ENCODE peak calls at places on chromosomes 6 and 20, in five cellular contexts. K, J, C, E and I are unnamed samples.

GRCh38 chr20:34971038-34971872 is 15.6 kb downstream of the MYH7B start:
- DNase-seq in K (no peak), J (no peak), C (no peak), E (no peak), I (no peak)

GRCh38 chr20:16397053-16397452 is 176.2 kb downstream of the KIF16B start:
- DNase-seq in K (no peak), J (no peak), C (peak), E (no peak), I (no peak)

GRCh38 chr6:126307859-126308258 is 32.1 kb upstream of the CENPW start:
- DNase-seq in K (peak), J (no peak), C (peak), E (no peak), I (no peak)

GRCh38 chr20:2624190-2624589 is 28.2 kb upstream of the NOP56 start:
- DNase-seq in K (no peak), J (no peak), C (no peak), E (no peak), I (no peak)

GRCh38 chr6:37988696-37989095 is 169.2 kb downstream of the ZFAND3 start:
- DNase-seq in K (no peak), J (no peak), C (peak), E (no peak), I (no peak)

GRCh38 chr6:4180653-4181255 is 45.4 kb upstream of the ECI2 start:
- DNase-seq in K (peak), J (peak), C (peak), E (no peak), I (peak)

GRCh38 chr6:8392569-8392968 is 42.8 kb downstream of the SLC35B3 start:
- DNase-seq in K (no peak), J (no peak), C (no peak), E (no peak), I (no peak)

GRCh38 chr20:63433351-63433750 is 39.1 kb downstream of the KCNQ2 start:
- DNase-seq in K (no peak), J (no peak), C (no peak), E (no peak), I (no peak)

GRCh38 chr20:62361799-62362589 is 5.1 kb downstream of the LAMA5 start:
- DNase-seq in K (no peak), J (peak), C (no peak), E (no peak), I (peak)

GRCh38 chr6:22631101-22631500 is 61.7 kb downstream of the HDGFL1 start:
- DNase-seq in K (no peak), J (no peak), C (peak), E (no peak), I (peak)

DNA sequence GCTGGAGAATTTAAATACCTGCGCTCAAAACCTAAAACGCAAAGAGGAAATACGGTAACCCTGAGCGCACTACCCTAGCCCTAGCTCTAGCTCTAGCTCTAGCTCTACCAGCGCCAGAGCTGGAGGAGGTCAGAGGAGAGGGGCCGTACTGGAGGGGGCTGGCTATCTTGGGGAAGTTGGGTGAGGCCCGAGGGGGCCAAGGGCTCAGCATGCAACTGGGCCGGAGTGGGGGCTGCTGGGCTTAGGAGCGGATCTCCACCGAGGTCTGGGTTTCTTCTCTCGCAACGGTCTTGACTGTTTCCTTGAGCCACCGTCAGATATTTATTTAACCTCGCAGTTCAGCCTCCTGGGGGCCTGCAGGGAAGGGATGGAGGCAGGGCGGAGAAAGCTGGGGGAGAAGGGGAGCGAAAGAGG is 91.0 kb downstream of the NCR2 start:
- DNase-seq in K (no peak), J (no peak), C (peak), E (no peak), I (peak)
- TF ChIP-seq EZH2 in K (no peak), J (no peak), C (no peak), E (no peak), I (no peak)

GRCh38 chr20:57264908-57265648 is 1.4 kb downstream of the BMP7 start:
- DNase-seq in K (no peak), J (no peak), C (no peak), E (no peak), I (peak)

GRCh38 chr20:57265649-57266250 is 691 bp downstream of the BMP7 start:
- DNase-seq in K (peak), J (no peak), C (no peak), E (no peak), I (peak)

GRCh38 chr20:57267158-57267821 is 849 bp upstream of the BMP7 start:
- DNase-seq in K (no peak), J (no peak), C (no peak), E (no peak), I (peak)

GRCh38 chr20:57268399-57269076 is 2.1 kb upstream of the BMP7 start:
- DNase-seq in K (no peak), J (no peak), C (no peak), E (no peak), I (no peak)

DNA sequence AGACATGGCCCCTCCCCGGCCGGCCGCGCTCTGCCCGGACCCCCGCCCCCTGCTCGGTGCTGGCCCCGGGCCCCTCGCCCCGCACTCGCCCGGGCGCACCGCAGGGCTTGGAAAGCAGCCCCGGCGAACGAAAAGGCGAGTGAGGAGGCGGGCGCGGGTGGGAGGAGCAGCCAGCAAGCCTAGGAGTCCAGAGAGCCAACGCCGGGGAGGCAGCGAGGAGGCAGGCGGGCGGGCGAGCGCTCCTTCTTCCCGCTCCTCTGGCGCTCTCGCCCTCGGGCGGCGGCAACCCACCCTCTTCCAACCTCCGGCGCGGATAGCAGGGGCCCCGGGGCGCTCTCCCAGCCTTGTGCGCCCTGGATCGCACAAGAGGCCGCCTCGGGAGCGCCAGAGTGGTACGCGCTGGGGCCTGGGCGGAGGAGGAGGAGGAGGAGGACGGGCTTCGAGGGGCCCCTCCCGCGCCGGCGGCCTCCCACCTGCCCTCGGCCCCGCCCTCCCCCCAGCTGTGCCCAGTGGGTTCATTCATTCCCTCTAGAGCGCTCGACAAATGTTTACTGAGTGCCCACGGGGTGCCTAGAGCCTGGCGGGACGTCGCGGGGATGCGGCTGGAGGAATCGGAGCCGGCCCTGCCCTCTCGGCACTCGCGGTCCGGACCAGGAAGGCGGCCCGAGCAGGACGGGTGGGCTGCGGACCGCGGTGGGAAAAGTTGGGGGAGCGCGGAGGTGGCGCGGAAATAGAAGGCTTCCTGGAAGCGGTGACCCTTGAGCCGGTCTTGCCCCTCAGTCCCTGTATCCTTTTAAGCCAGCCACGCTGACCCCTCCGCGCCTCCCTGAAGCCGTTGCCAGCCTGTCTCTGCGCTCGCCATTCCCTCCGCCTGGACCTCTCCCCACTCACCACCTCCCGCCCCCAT is at the start of gene BMP7:
- DNase-seq in K (peak), J (no peak), C (peak), E (no peak), I (peak)
- TF ChIP-seq EZH2 in K (peak), J (peak), C (peak), E (no peak), I (no peak)

GRCh38 chr20:728022-728944 is 40.0 kb downstream of the SLC52A3 start:
- DNase-seq in K (no peak), J (peak), C (peak), E (no peak), I (peak)
- TF ChIP-seq EZH2 in K (peak), J (peak), C (peak), E (no peak), I (no peak)

DNA sequence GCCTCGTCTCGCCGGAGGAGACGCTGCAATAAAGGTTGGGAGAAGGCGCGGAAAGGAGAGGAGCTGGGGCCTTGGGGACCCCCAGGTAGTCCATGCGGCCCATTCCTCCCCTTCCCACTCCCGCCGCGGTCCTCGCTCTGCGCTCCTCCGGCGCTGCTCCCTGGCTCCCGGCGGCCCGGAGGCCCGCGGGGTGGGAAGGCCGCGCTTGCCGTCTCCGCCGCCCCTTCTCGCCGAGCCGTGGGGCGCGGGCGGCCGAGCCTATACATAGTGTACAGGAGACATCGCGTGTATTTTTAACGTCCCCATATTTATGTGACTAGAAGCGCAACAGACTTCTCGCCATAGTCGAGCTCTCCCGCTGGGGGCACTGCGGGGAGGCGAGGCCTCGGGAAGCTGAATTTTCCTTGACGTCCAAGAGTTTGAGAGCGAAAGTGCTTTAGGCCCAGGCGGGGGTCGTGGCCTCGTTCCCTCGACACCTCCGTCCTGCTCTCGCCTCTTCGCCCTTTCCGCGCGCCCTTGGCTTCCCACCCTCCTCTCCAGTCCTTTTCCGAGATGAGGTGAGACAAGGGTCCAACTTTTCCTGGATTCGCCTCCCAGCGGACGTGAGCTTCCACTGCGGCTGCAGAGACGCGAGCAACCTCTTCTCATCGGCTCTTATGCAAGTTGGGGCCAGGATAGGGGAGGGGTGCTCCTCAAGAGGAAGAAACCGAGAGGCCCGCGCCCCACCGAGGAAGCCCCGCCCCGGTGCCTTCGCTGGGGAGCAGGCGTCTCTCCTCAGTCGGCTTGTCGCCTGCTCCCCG is 29.0 kb downstream of the SLC12A5 start:
- DNase-seq in K (no peak), J (no peak), C (peak), E (no peak), I (peak)
- TF ChIP-seq EZH2 in K (no peak), J (no peak), C (no peak), E (no peak), I (peak)

DNA sequence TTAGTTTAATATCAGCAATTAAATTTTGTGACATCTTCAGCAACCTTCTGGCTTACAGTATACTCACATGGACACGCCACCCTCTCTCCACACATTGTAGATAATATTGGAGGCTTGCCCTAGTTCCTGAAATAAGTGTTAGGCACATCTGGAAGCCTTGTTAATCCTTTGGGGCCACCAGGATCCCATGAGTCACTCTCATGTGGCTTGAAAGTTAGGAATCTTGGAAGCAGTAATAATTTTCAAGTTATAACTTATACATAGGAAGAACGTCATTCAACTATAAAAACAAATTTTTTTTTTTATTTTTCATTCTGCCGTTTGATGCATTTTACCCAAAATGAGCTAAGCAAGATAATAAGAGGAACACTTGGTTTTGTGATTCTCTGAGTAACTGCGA is 20.5 kb downstream of the LAMA4 start:
- DNase-seq in K (no peak), J (no peak), C (peak), E (no peak), I (no peak)
- TF ChIP-seq EZH2 in K (no peak), J (no peak), C (no peak), E (no peak), I (no peak)

DNA sequence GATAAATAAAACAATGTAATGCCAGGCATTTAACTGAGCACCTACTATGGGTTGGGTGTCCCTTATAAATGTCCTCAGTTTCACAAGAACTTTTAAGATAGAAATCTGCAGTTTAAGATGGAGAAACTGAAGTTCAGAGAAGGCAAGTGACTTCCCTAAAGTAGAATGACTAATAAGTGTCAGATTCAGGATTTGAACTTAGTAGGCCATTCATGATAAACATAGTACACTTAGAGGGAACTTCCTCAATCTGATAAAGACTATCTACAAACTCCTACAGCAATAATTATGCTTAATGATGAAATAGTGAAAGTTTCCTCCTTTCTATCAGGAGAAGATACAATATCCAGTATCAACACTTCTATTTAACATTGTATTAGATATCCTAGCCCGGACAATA is 43.9 kb downstream of the NCR2 start:
- DNase-seq in K (no peak), J (no peak), C (no peak), E (no peak), I (no peak)
- TF ChIP-seq EZH2 in K (no peak), J (no peak), C (no peak), E (no peak), I (no peak)

GRCh38 chr6:50709366-50709734 is 4.0 kb upstream of the TFAP2D start:
- DNase-seq in K (no peak), J (no peak), C (no peak), E (no peak), I (peak)
- TF ChIP-seq EZH2 in K (no peak), J (no peak), C (no peak), E (no peak), I (no peak)

GRCh38 chr6:63553208-63553607 is 19.1 kb upstream of the LOC128125822 start:
- DNase-seq in K (no peak), J (no peak), C (no peak), E (peak), I (no peak)

GRCh38 chr6:63558270-63558669 is 14.0 kb upstream of the LOC128125822 start:
- DNase-seq in K (no peak), J (no peak), C (no peak), E (no peak), I (no peak)

GRCh38 chr6:63549076-63549475 is 23.2 kb upstream of the LOC128125822 start:
- DNase-seq in K (no peak), J (no peak), C (no peak), E (no peak), I (no peak)

GRCh38 chr6:63556369-63556768 is 15.9 kb upstream of the LOC128125822 start:
- DNase-seq in K (peak), J (no peak), C (no peak), E (no peak), I (no peak)

DNA sequence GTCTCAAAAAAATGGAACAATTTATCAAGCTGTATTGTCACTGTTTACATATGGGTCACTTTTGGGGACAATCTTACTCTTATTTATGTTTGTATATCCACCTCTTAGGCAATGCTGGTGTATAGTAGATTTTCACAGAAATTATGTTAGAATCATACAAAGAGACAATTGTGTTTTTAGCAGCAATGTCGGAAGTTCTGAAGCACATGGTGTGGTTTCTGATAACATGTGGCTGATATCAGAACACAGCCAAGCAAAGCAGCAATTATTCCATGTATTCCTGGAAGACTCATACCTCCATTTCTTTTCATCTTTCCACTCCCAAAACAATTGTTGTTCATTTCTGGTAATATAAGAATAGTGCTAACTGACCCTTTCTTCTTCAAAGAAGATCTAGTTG is 17.5 kb upstream of the LOC128125822 start:
- DNase-seq in K (no peak), J (no peak), C (no peak), E (no peak), I (no peak)
- TF ChIP-seq EZH2 in K (no peak), J (no peak), C (no peak), E (no peak), I (no peak)

DNA sequence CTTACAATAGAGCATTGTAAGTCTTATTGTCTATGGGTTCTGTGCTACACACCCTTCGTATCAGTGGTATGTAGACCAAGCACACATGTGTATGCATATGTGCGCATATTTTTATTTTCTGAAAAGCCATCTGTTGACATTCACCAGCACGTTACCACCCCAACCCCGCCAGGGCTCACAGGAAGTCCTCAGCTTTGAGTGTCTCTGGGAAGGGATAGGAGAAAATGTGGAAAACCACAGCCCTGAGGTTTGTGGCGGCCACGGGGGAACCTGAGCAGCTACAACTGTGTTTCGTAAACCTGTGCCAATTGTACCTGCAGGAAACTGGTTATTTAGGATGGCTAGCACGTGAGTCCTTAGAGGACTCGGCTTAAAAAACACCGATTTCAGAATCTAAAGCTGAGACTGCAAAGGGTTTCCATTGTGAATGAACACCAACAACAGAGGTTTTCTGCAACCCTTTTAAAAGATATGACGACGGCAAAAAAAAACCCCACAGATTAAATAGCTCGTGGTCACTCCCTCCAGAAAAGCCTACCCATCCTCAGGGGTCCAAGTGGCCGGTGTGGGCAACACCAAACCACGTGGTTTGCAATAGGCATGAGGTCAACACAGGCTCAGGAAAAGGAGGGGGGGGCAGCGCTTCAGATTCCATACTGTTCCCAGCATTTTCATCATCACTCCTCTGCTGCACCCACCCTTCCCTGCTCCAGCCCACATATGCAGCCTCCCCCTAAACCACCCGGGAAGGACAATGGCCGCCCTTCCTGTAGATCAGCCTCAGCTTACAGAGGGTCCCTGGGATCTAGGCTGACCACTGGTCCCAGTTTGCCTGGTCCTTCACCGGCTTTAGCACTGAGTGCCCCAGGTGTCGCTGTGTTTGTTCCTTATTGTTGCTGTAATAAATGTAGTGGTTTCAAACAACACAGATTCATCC is 123.0 kb upstream of the PHACTR3 start:
- DNase-seq in K (no peak), J (no peak), C (no peak), E (no peak), I (no peak)
- TF ChIP-seq EZH2 in K (no peak), J (no peak), C (no peak), E (no peak), I (no peak)